ENCODE peak calls at places on chromosomes 5 and 9, in nine cellular contexts. W, X, R, Q, G, K, L, F and U are unnamed samples.

GRCh38 chr9:35962126-35962906 is 4.4 kb upstream of the OR2S2 start:
- DNase-seq in W (no peak), X (no peak), R (no peak), Q (peak; percentile 86), G (no peak), K (peak; percentile 45), L (peak; percentile 22), F (no peak), U (no peak)

GRCh38 chr5:119537704-119538103 is 85.4 kb downstream of the HSD17B4 start:
- DNase-seq in W (no peak), X (no peak), R (no peak), Q (no peak), G (no peak), K (no peak), L (peak; percentile 71), F (no peak), U (no peak)

GRCh38 chr9:82604947-82605656 is 457.8 kb downstream of the RASEF start:
- DNase-seq in W (no peak), X (no peak), R (no peak), Q (no peak), G (no peak), K (no peak), L (no peak), F (no peak), U (peak; percentile 83)

GRCh38 chr5:127820910-127821553 is 117.8 kb downstream of the CCDC192 start:
- DNase-seq in W (no peak), X (no peak), R (no peak), Q (no peak), G (no peak), K (no peak), L (peak; percentile 97), F (peak; percentile 79), U (no peak)

GRCh38 chr9:136255166-136255538 is 9.5 kb upstream of the QSOX2 start:
- DNase-seq in W (no peak), X (no peak), R (no peak), Q (peak; percentile 65), G (no peak), K (no peak), L (peak; percentile 29), F (no peak), U (peak; percentile 28)

GRCh38 chr5:133944263-133945230 is 23.9 kb downstream of the C5orf15 start:
- DNase-seq in W (peak; percentile 13), X (peak; percentile 54), R (no peak), Q (peak; percentile 32), G (peak; percentile 83), K (no peak), L (peak; percentile 66), F (peak; percentile 16), U (peak; percentile 75)

GRCh38 chr9:120928720-120929389 is 2.3 kb upstream of the TRAF1 start:
- DNase-seq in W (peak; percentile 71), X (peak; percentile 56), R (peak; percentile 87), Q (peak; percentile 69), G (peak; percentile 87), K (peak; percentile 81), L (no peak), F (peak; percentile 61), U (peak; percentile 93)

GRCh38 chr9:129166962-129167557 is 11.0 kb downstream of the IER5L start:
- DNase-seq in W (peak; percentile 7), X (peak; percentile 63), R (peak; percentile 72), Q (peak; percentile 96), G (peak; percentile 50), K (peak; percentile 71), L (peak; percentile 65), F (peak; percentile 83), U (peak; percentile 93)

GRCh38 chr5:178535299-178536175 is 54.7 kb downstream of the COL23A1 start:
- DNase-seq in W (no peak), X (no peak), R (peak; percentile 26), Q (no peak), G (no peak), K (peak; percentile 70), L (no peak), F (no peak), U (no peak)

GRCh38 chr9:14437336-14438231 is 123.6 kb upstream of the NFIB start:
- DNase-seq in W (no peak), X (peak; percentile 72), R (no peak), Q (no peak), G (no peak), K (no peak), L (peak; percentile 52), F (no peak), U (no peak)

GRCh38 chr5:143968071-143968878 is 156.3 kb downstream of the HMHB1 start:
- DNase-seq in W (no peak), X (peak; percentile 50), R (no peak), Q (peak; percentile 19), G (peak; percentile 36), K (no peak), L (peak; percentile 77), F (peak; percentile 35), U (no peak)

GRCh38 chr9:20242767-20243166 is 379.5 kb downstream of the MLLT3 start:
- DNase-seq in W (no peak), X (no peak), R (no peak), Q (no peak), G (peak; percentile 84), K (no peak), L (peak; percentile 49), F (no peak), U (no peak)

GRCh38 chr9:17839744-17840143 is 260.9 kb downstream of the SH3GL2 start:
- DNase-seq in W (no peak), X (no peak), R (no peak), Q (no peak), G (no peak), K (no peak), L (no peak), F (no peak), U (no peak)

GRCh38 chr9:77848428-77848827 is 183.2 kb downstream of the GNAQ start:
- DNase-seq in W (no peak), X (no peak), R (no peak), Q (no peak), G (no peak), K (no peak), L (no peak), F (no peak), U (no peak)

GRCh38 chr9:99485461-99485860 is 263.4 kb downstream of the SEC61B start:
- DNase-seq in W (no peak), X (no peak), R (no peak), Q (no peak), G (no peak), K (no peak), L (peak; percentile 14), F (no peak), U (no peak)